ENCODE peak calls at places on chromosomes 3 and 15, in six cellular contexts. One of them, this sample, is unnamed.
A peak's percentile ranks its signal among the peaks of the same experiment; 100 is the strongest.

GRCh38 chr15:31302778-31303433 is 23.7 kb upstream of the KLF13 start:
- DNase-seq in foreskin fibroblast: no peak
- DNase-seq in WTC11: no peak
- DNase-seq in esophagus squamous epithelium: no peak
- DNase-seq in uterus: no peak
- DNase-seq in neural crest cell: no peak
- DNase-seq in this sample: no peak

GRCh38 chr3:151971194-151971771 is 97.8 kb downstream of the SUCNR1 start:
- DNase-seq in uterus: no peak
- DNase-seq in WTC11: no peak
- DNase-seq in foreskin fibroblast: no peak
- DNase-seq in esophagus squamous epithelium: no peak
- DNase-seq in neural crest cell: no peak
- DNase-seq in this sample: no peak

GRCh38 chr3:66762888-66763287 is 235.2 kb upstream of the KBTBD8 start:
- DNase-seq in uterus: no peak
- DNase-seq in esophagus squamous epithelium: no peak
- DNase-seq in WTC11: no peak
- DNase-seq in foreskin fibroblast: no peak
- DNase-seq in neural crest cell: no peak
- DNase-seq in this sample: no peak

GRCh38 chr15:94584833-94585244 is 353.5 kb downstream of the MCTP2 start:
- DNase-seq in uterus: no peak
- DNase-seq in neural crest cell: no peak
- DNase-seq in WTC11: no peak
- DNase-seq in esophagus squamous epithelium: no peak
- DNase-seq in foreskin fibroblast: no peak
- DNase-seq in this sample: no peak

GRCh38 chr3:150059729-150060128 is 89.0 kb upstream of the PFN2 start:
- DNase-seq in esophagus squamous epithelium: no peak
- DNase-seq in uterus: no peak
- DNase-seq in neural crest cell: no peak
- DNase-seq in WTC11: no peak
- DNase-seq in foreskin fibroblast: no peak
- DNase-seq in this sample: no peak

GRCh38 chr3:47194994-47195393 is 31.1 kb upstream of the SETD2 start:
- DNase-seq in WTC11: no peak
- DNase-seq in esophagus squamous epithelium: no peak
- DNase-seq in foreskin fibroblast: no peak
- DNase-seq in neural crest cell: no peak
- DNase-seq in uterus: no peak
- DNase-seq in this sample: no peak

GRCh38 chr3:72142028-72142427 is 357.1 kb upstream of the PROK2 start:
- DNase-seq in neural crest cell: no peak
- DNase-seq in foreskin fibroblast: no peak
- DNase-seq in WTC11: no peak
- DNase-seq in esophagus squamous epithelium: no peak
- DNase-seq in uterus: no peak
- DNase-seq in this sample: no peak

GRCh38 chr3:150038830-150039229 is 68.1 kb upstream of the PFN2 start:
- DNase-seq in neural crest cell: no peak
- DNase-seq in WTC11: no peak
- DNase-seq in uterus: no peak
- DNase-seq in esophagus squamous epithelium: no peak
- DNase-seq in foreskin fibroblast: no peak
- DNase-seq in this sample: peak; percentile 4

GRCh38 chr3:161108840-161109239 is 3.7 kb upstream of the B3GALNT1 start:
- DNase-seq in esophagus squamous epithelium: no peak
- DNase-seq in foreskin fibroblast: peak; percentile 54
- DNase-seq in neural crest cell: no peak
- DNase-seq in uterus: no peak
- DNase-seq in WTC11: no peak
- DNase-seq in this sample: peak; percentile 57

GRCh38 chr3:136630911-136631310 is 121.3 kb downstream of the STAG1 start:
- DNase-seq in WTC11: no peak
- DNase-seq in uterus: no peak
- DNase-seq in neural crest cell: no peak
- DNase-seq in foreskin fibroblast: no peak
- DNase-seq in esophagus squamous epithelium: no peak
- DNase-seq in this sample: no peak

GRCh38 chr3:126153695-126154360 is 26.6 kb downstream of the ALDH1L1 start:
- DNase-seq in foreskin fibroblast: no peak
- DNase-seq in neural crest cell: no peak
- DNase-seq in WTC11: no peak
- DNase-seq in uterus: no peak
- DNase-seq in esophagus squamous epithelium: no peak
- DNase-seq in this sample: no peak

GRCh38 chr3:99498544-99499234 is 139.7 kb upstream of the COL8A1 start:
- DNase-seq in foreskin fibroblast: no peak
- DNase-seq in esophagus squamous epithelium: no peak
- DNase-seq in neural crest cell: no peak
- DNase-seq in uterus: no peak
- DNase-seq in WTC11: no peak
- DNase-seq in this sample: no peak

GRCh38 chr3:179421500-179421899 is 29.8 kb downstream of the GNB4 start:
- DNase-seq in WTC11: peak; percentile 17
- DNase-seq in neural crest cell: no peak
- DNase-seq in uterus: no peak
- DNase-seq in esophagus squamous epithelium: no peak
- DNase-seq in foreskin fibroblast: peak; percentile 16
- DNase-seq in this sample: peak; percentile 33

GRCh38 chr3:16907245-16907644 is 22.5 kb downstream of the PLCL2 start:
- DNase-seq in neural crest cell: no peak
- DNase-seq in WTC11: no peak
- DNase-seq in foreskin fibroblast: no peak
- DNase-seq in esophagus squamous epithelium: no peak
- DNase-seq in uterus: no peak
- DNase-seq in this sample: no peak

GRCh38 chr3:141410861-141411771 is 42.8 kb downstream of the ZBTB38 start:
- DNase-seq in WTC11: no peak
- DNase-seq in neural crest cell: no peak
- DNase-seq in esophagus squamous epithelium: no peak
- DNase-seq in foreskin fibroblast: no peak
- DNase-seq in uterus: no peak
- DNase-seq in this sample: peak; percentile 56

GRCh38 chr3:169541528-169541927 is 122.0 kb downstream of the MECOM start:
- DNase-seq in esophagus squamous epithelium: no peak
- DNase-seq in foreskin fibroblast: no peak
- DNase-seq in neural crest cell: no peak
- DNase-seq in WTC11: no peak
- DNase-seq in uterus: no peak
- DNase-seq in this sample: no peak

GRCh38 chr3:59212128-59212764 is 162.4 kb upstream of the CFAP20DC start:
- DNase-seq in WTC11: no peak
- DNase-seq in esophagus squamous epithelium: no peak
- DNase-seq in foreskin fibroblast: peak; percentile 10
- DNase-seq in uterus: no peak
- DNase-seq in neural crest cell: no peak
- DNase-seq in this sample: peak; percentile 50

GRCh38 chr3:189123595-189124387 is 48.0 kb upstream of the TPRG1 start:
- DNase-seq in neural crest cell: no peak
- DNase-seq in foreskin fibroblast: no peak
- DNase-seq in uterus: peak; percentile 77
- DNase-seq in esophagus squamous epithelium: no peak
- DNase-seq in WTC11: no peak
- DNase-seq in this sample: no peak

GRCh38 chr15:49468440-49468839 is 45.4 kb downstream of the FGF7 start:
- DNase-seq in WTC11: no peak
- DNase-seq in foreskin fibroblast: peak; percentile 45
- DNase-seq in neural crest cell: no peak
- DNase-seq in uterus: no peak
- DNase-seq in esophagus squamous epithelium: no peak
- DNase-seq in this sample: peak; percentile 46

GRCh38 chr15:82538961-82539689 is 1.1 kb downstream of the RPS17 start:
- DNase-seq in foreskin fibroblast: no peak
- DNase-seq in WTC11: no peak
- DNase-seq in uterus: no peak
- DNase-seq in esophagus squamous epithelium: no peak
- DNase-seq in neural crest cell: no peak
- DNase-seq in this sample: no peak

GRCh38 chr3:145359040-145359439 is 801.9 kb downstream of the PLOD2 start:
- DNase-seq in neural crest cell: no peak
- DNase-seq in foreskin fibroblast: no peak
- DNase-seq in WTC11: no peak
- DNase-seq in esophagus squamous epithelium: no peak
- DNase-seq in uterus: no peak
- DNase-seq in this sample: no peak

GRCh38 chr3:145357453-145357852 is 803.5 kb downstream of the PLOD2 start:
- DNase-seq in uterus: no peak
- DNase-seq in WTC11: no peak
- DNase-seq in neural crest cell: no peak
- DNase-seq in esophagus squamous epithelium: no peak
- DNase-seq in foreskin fibroblast: no peak
- DNase-seq in this sample: no peak

GRCh38 chr3:145355175-145355574 is 805.8 kb downstream of the PLOD2 start:
- DNase-seq in esophagus squamous epithelium: no peak
- DNase-seq in foreskin fibroblast: no peak
- DNase-seq in neural crest cell: no peak
- DNase-seq in uterus: no peak
- DNase-seq in WTC11: no peak
- DNase-seq in this sample: no peak
- TF ChIP-seq CTCF in esophagus squamous epithelium: no peak
- TF ChIP-seq CTCF in foreskin fibroblast: no peak
- TF ChIP-seq CTCF in neural crest cell: no peak
- TF ChIP-seq CTCF in uterus: no peak
- TF ChIP-seq CTCF in WTC11: no peak
- TF ChIP-seq CTCF in this sample: no peak

DNA sequence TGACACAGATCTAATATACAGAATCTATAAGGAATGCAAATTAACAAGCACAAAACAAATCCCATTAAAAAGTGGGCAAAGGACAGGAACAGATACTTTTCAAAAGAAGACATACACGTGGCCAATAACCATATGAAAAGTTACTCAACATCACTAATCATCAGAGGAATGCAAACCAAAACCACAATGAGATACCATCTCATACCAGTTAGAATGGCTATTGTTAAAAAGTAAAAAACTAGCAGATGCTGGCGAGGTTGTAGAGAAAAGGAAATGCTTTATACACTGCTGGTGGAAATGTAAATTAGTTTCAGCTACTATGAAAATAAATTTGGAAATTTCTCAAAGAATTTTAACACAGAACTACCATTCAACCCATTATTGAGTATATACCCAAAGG is 50.7 kb downstream of the ADAMTS17 start:
- DNase-seq in esophagus squamous epithelium: no peak
- DNase-seq in neural crest cell: no peak
- DNase-seq in WTC11: no peak
- DNase-seq in foreskin fibroblast: no peak
- DNase-seq in uterus: no peak
- DNase-seq in this sample: peak; percentile 29
- TF ChIP-seq CTCF in esophagus squamous epithelium: no peak
- TF ChIP-seq CTCF in neural crest cell: no peak
- TF ChIP-seq CTCF in WTC11: no peak
- TF ChIP-seq CTCF in foreskin fibroblast: no peak
- TF ChIP-seq CTCF in uterus: no peak
- TF ChIP-seq CTCF in this sample: no peak

GRCh38 chr3:36434682-36435426 is 54.5 kb downstream of the STAC start:
- DNase-seq in WTC11: no peak
- DNase-seq in uterus: no peak
- DNase-seq in foreskin fibroblast: peak; percentile 32
- DNase-seq in esophagus squamous epithelium: no peak
- DNase-seq in neural crest cell: no peak
- DNase-seq in this sample: peak; percentile 56
- TF ChIP-seq CTCF in WTC11: no peak
- TF ChIP-seq CTCF in uterus: no peak
- TF ChIP-seq CTCF in foreskin fibroblast: no peak
- TF ChIP-seq CTCF in esophagus squamous epithelium: no peak
- TF ChIP-seq CTCF in neural crest cell: no peak
- TF ChIP-seq CTCF in this sample: no peak

DNA sequence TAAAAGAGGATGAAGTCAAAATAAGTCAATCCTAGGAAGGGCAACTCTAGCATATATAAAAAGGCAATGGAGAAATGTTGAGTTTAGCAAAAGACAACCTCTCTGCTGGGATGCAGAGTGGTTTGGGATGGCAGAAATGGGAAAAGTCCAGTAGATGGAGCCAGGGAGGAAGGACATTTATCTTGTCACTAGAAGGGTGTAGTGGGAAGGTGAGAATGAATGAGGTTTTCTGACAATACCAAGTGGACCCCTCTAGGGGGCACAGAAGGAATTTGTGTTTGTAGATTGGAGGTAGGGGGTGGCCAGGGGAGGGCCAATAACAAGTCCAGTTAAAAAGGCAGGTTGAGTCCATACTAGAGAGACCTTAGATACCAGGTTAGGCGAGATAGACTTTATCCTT is 80.0 kb downstream of the THSD4 start:
- DNase-seq in foreskin fibroblast: no peak
- DNase-seq in esophagus squamous epithelium: no peak
- DNase-seq in WTC11: no peak
- DNase-seq in neural crest cell: no peak
- DNase-seq in uterus: no peak
- DNase-seq in this sample: peak; percentile 35
- TF ChIP-seq CTCF in foreskin fibroblast: peak; percentile 29
- TF ChIP-seq CTCF in esophagus squamous epithelium: peak; percentile 22
- TF ChIP-seq CTCF in WTC11: peak; percentile 21
- TF ChIP-seq CTCF in neural crest cell: no peak
- TF ChIP-seq CTCF in uterus: no peak
- TF ChIP-seq CTCF in this sample: peak; percentile 33

GRCh38 chr3:121988146-121988545 is 33.9 kb downstream of the ILDR1 start:
- DNase-seq in esophagus squamous epithelium: no peak
- DNase-seq in uterus: no peak
- DNase-seq in neural crest cell: no peak
- DNase-seq in foreskin fibroblast: no peak
- DNase-seq in WTC11: no peak
- DNase-seq in this sample: no peak

GRCh38 chr3:121995190-121996137 is 26.6 kb downstream of the ILDR1 start:
- DNase-seq in foreskin fibroblast: peak; percentile 64
- DNase-seq in neural crest cell: peak; percentile 4
- DNase-seq in uterus: no peak
- DNase-seq in esophagus squamous epithelium: peak; percentile 10
- DNase-seq in WTC11: peak; percentile 79
- DNase-seq in this sample: peak; percentile 79

GRCh38 chr3:121992601-121993560 is 29.2 kb downstream of the ILDR1 start:
- DNase-seq in uterus: no peak
- DNase-seq in esophagus squamous epithelium: no peak
- DNase-seq in foreskin fibroblast: no peak
- DNase-seq in neural crest cell: no peak
- DNase-seq in WTC11: no peak
- DNase-seq in this sample: no peak

GRCh38 chr3:121985841-121986240 is 36.2 kb downstream of the ILDR1 start:
- DNase-seq in uterus: no peak
- DNase-seq in esophagus squamous epithelium: no peak
- DNase-seq in WTC11: no peak
- DNase-seq in neural crest cell: no peak
- DNase-seq in foreskin fibroblast: no peak
- DNase-seq in this sample: no peak

GRCh38 chr3:121989943-121990342 is 32.1 kb downstream of the ILDR1 start:
- DNase-seq in WTC11: no peak
- DNase-seq in uterus: no peak
- DNase-seq in neural crest cell: no peak
- DNase-seq in foreskin fibroblast: no peak
- DNase-seq in esophagus squamous epithelium: no peak
- DNase-seq in this sample: no peak
- TF ChIP-seq CTCF in WTC11: no peak
- TF ChIP-seq CTCF in uterus: no peak
- TF ChIP-seq CTCF in neural crest cell: no peak
- TF ChIP-seq CTCF in foreskin fibroblast: no peak
- TF ChIP-seq CTCF in esophagus squamous epithelium: peak; percentile 33
- TF ChIP-seq CTCF in this sample: no peak

This sample was measured in MCF 10A.